ENCODE peak calls at places on chromosomes 13 and 19, in five cellular contexts. E is dorsolateral prefrontal cortex, G is tibial artery, O is AG04450, B is fibroblast of pulmonary artery. K is an unnamed sample.
A peak's percentile ranks its signal among the peaks of the same experiment; 100 is the strongest.

GRCh38 chr13:48644141-48644540 is 9.6 kb upstream of the CYSLTR2 start:
- DNase-seq in E (no peak), G (no peak), O (no peak), B (no peak), K (no peak)

GRCh38 chr13:33321686-33322473 is 36.3 kb upstream of the STARD13 start:
- DNase-seq in E (no peak), G (no peak), O (no peak), B (peak; percentile 71), K (no peak)

GRCh38 chr13:49810825-49811526 is 18.5 kb upstream of the KPNA3 start:
- DNase-seq in E (no peak), G (no peak), O (no peak), B (peak; percentile 71), K (no peak)

GRCh38 chr13:80419416-80419815 is 78.5 kb upstream of the SPRY2 start:
- DNase-seq in E (no peak), G (no peak), O (no peak), B (no peak), K (no peak)

GRCh38 chr19:42683917-42684513 is 56.3 kb downstream of the PSG3 start:
- DNase-seq in E (no peak), G (no peak), O (no peak), B (peak; percentile 50), K (no peak)

GRCh38 chr19:45800009-45800553 is 7.4 kb upstream of the DMWD start:
- DNase-seq in E (no peak), G (no peak), O (peak; percentile 20), B (peak; percentile 59), K (no peak)

GRCh38 chr19:46861691-46862503 is 1.1 kb downstream of the ARHGAP35 start:
- DNase-seq in E (peak; percentile 27), G (no peak), O (no peak), B (no peak), K (no peak)

GRCh38 chr19:37981785-37982475 is 74.9 kb downstream of the SIPA1L3 start:
- DNase-seq in E (no peak), G (peak; percentile 27), O (peak; percentile 59), B (no peak), K (no peak)

GRCh38 chr13:75541287-75541686 is 3.6 kb upstream of the COMMD6 start:
- DNase-seq in E (no peak), G (no peak), O (no peak), B (no peak), K (no peak)

GRCh38 chr19:29785360-29785759 is 26.4 kb upstream of the CCNE1 start:
- DNase-seq in E (no peak), G (no peak), O (no peak), B (no peak), K (no peak)

GRCh38 chr13:81171065-81171647 is 830.2 kb upstream of the SPRY2 start:
- DNase-seq in E (no peak), G (no peak), O (no peak), B (peak; percentile 36), K (no peak)

GRCh38 chr13:47794963-47795362 is 206.1 kb downstream of the SUCLA2 start:
- DNase-seq in E (no peak), G (no peak), O (no peak), B (peak; percentile 27), K (no peak)

GRCh38 chr19:31937983-31938382 is 407.4 kb upstream of the ZNF507 start:
- DNase-seq in E (no peak), G (no peak), O (no peak), B (no peak), K (no peak)

GRCh38 chr13:110256126-110256905 is 50.6 kb downstream of the COL4A1 start:
- DNase-seq in E (no peak), G (no peak), O (no peak), B (no peak), K (no peak)

GRCh38 chr13:79682164-79682563 is 201.2 kb downstream of the NDFIP2 start:
- DNase-seq in E (no peak), G (no peak), O (no peak), B (no peak), K (no peak)

GRCh38 chr19:33348301-33349010 is 25.1 kb upstream of the CEBPG start:
- DNase-seq in E (no peak), G (no peak), O (no peak), B (peak; percentile 3), K (no peak)

GRCh38 chr19:5826531-5827341 is 12.8 kb downstream of the FUT6 start:
- DNase-seq in E (no peak), G (no peak), O (no peak), B (peak; percentile 25), K (peak; percentile 56)

GRCh38 chr19:54287456-54287855 is 6.5 kb upstream of the LILRB2 start:
- DNase-seq in E (no peak), G (no peak), O (no peak), B (peak; percentile 4), K (no peak)

GRCh38 chr19:33705090-33705847 is 83.5 kb downstream of the CHST8 start:
- DNase-seq in E (no peak), G (no peak), O (no peak), B (no peak), K (no peak)

GRCh38 chr13:44156294-44156658 is 217.3 kb upstream of the SERP2 start:
- DNase-seq in E (no peak), G (no peak), O (no peak), B (no peak), K (no peak)

GRCh38 chr13:29969286-29969685 is 118.9 kb upstream of the UBL3 start:
- DNase-seq in E (no peak), G (no peak), O (peak; percentile 43), B (peak; percentile 82), K (no peak)

GRCh38 chr19:13043285-13043684 is 48.0 kb downstream of the NFIX start:
- DNase-seq in E (no peak), G (no peak), O (no peak), B (no peak), K (no peak)

GRCh38 chr19:2582984-2583956 is 107.3 kb downstream of the GADD45B start:
- DNase-seq in E (no peak), G (peak; percentile 44), O (no peak), B (peak; percentile 31), K (no peak)

GRCh38 chr13:79810671-79811070 is 329.7 kb downstream of the NDFIP2 start:
- DNase-seq in E (no peak), G (no peak), O (peak; percentile 15), B (peak; percentile 62), K (no peak)

GRCh38 chr13:21691500-21691899 is 20.6 kb downstream of the FGF9 start:
- DNase-seq in E (no peak), G (no peak), O (no peak), B (no peak), K (no peak)

GRCh38 chr13:78241278-78241919 is 322.8 kb upstream of the EDNRB start:
- DNase-seq in E (no peak), G (no peak), O (peak; percentile 2), B (peak; percentile 58), K (peak; percentile 42)
- TF ChIP-seq CTCF in E (no peak), G (no peak), O (peak; percentile 71), B (peak; percentile 75), K (peak; percentile 62)

DNA sequence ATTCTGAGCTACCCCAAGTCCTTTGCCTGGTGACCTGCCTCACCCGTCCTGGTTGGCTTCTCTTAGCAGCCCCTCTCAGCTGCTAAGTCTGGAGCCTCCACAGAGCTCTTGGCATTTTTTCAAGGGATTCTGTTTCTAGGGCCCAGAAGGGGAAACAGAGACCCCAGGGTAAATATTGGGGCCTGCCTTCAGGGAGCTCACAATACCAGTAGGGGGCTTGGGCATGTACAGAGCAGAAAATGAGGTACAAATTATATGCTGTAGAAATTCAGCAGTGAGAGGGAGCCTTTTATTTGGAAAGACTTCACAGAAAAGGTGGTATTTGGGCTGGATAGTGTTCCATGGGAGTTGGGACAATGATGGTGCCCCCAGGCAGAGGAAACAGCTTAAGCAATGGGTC is 3.7 kb downstream of the SAMD4B start:
- DNase-seq in E (no peak), G (no peak), O (no peak), B (no peak), K (no peak)
- TF ChIP-seq CTCF in E (no peak), G (no peak), O (peak; percentile 30), B (no peak), K (no peak)

DNA sequence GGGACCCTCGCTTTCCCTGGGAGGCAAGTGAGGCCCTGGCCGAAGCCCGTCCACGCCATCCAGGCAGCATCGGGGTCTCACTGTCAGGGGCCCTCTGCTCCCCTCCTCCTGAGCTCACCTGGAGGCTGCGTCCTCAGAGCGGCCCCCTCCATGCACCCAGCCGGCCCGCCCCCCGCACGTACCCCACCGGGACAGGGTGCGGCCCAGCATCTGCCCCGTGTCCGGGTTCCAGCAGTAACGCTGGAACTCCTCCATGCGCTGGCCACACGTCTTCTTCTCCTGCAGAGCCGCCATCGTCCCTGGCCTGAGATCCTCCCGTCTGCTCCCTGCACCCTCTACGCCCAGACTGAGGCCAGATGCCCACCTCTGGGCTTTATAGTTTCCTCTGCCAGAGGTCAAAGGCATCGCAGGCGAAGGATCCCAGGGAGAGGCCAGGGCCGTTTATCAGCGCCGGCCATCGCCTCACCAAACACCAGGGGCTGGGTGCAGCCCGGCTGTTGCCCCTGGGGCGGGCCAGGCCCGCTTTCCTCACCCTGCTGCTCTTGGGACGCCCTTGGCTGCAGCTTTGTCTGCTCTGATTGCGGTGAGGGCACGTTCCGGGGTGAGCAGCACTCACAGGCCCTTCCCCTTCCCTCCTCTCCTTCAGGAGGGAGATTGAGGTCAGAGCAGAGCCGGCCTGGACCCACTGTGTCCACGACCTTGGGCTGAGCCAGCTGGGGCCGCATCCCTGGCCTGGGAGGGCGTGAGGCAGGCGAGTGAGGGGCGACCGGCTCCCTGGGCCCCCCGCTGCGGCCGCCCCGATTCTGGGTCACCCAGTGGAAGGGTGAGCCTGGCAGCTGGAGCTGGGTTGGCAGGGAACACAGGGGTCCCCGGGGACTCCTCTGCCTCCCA is at the start of gene ATP4B:
- DNase-seq in E (no peak), G (peak; percentile 55), O (no peak), B (no peak), K (peak; percentile 33)
- TF ChIP-seq CTCF in E (no peak), G (no peak), O (no peak), B (no peak), K (no peak)

DNA sequence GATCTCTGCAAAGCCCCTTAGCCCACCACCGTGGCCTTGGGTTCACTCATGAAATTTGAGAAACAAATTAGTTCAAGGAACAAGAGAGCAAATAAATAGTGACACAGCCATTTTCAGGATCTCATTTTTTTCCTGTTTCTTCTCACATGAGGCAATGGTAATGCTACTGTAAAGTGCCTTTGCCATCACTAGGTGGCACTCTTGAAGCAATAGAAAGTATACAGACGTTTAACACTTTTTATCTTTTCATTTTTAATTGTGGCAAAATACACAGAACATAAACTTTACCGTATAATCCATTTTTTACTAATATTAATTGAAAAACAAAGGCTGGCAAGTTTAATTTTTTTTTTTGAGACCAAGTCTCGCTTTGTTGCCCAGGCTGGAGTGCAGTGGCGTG is 76.9 kb upstream of the ZNF835 start:
- DNase-seq in E (no peak), G (no peak), O (no peak), B (peak; percentile 7), K (no peak)
- TF ChIP-seq CTCF in E (peak; percentile 70), G (peak; percentile 44), O (no peak), B (no peak), K (no peak)

GRCh38 chr13:45464687-45465453 is at the start of gene COG3:
- DNase-seq in E (peak; percentile 93), G (peak; percentile 97), O (peak; percentile 92), B (peak; percentile 98), K (peak; percentile 79)
- TF ChIP-seq CTCF in E (peak; percentile 32), G (peak; percentile 37), O (peak; percentile 43), B (no peak), K (no peak)

GRCh38 chr19:15297416-15298224 is 34.7 kb downstream of the BRD4 start:
- DNase-seq in E (no peak), G (no peak), O (peak; percentile 52), B (peak; percentile 63), K (no peak)
- TF ChIP-seq CTCF in E (no peak), G (no peak), O (no peak), B (peak; percentile 14), K (no peak)

GRCh38 chr19:1039646-1040475 is at the start of gene ABCA7:
- DNase-seq in E (peak; percentile 96), G (peak; percentile 98), O (peak; percentile 95), B (peak; percentile 98), K (peak; percentile 98)
- TF ChIP-seq CTCF in E (peak; percentile 14), G (no peak), O (no peak), B (no peak), K (no peak)

K was measured in mesothelial cell of epicardium.